ENCODE peak calls at places on chromosomes 13 and 19, in four cellular contexts. Z, H, C and P are unnamed samples.

GRCh38 chr19:2271516-2272103 is 10.4 kb downstream of the PEAK3 start:
- DNase-seq in Z (peak), H (peak), C (no peak), P (peak)

GRCh38 chr13:67369895-67370660 is 139.9 kb upstream of the PCDH9 start:
- DNase-seq in Z (no peak), H (peak), C (peak), P (no peak)

GRCh38 chr13:27791146-27791900 is 960 bp upstream of the GSX1 start:
- DNase-seq in Z (no peak), H (no peak), C (no peak), P (no peak)

GRCh38 chr13:31885994-31886393 is 145.6 kb upstream of the FRY start:
- DNase-seq in Z (peak), H (peak), C (no peak), P (no peak)

GRCh38 chr19:14507704-14508246 is 10.4 kb downstream of the DNAJB1 start:
- DNase-seq in Z (no peak), H (no peak), C (no peak), P (peak)

GRCh38 chr19:11375143-11375948 is 880 bp downstream of the SWSAP1 start:
- DNase-seq in Z (peak), H (no peak), C (no peak), P (no peak)

GRCh38 chr19:18223860-18224524 is 2.2 kb downstream of the PDE4C start:
- DNase-seq in Z (peak), H (no peak), C (no peak), P (no peak)

GRCh38 chr13:110456550-110456949 is 105.0 kb downstream of the RAB20 start:
- DNase-seq in Z (no peak), H (no peak), C (no peak), P (no peak)

GRCh38 chr13:26475176-26476110 is 82.0 kb upstream of the WASF3 start:
- DNase-seq in Z (no peak), H (no peak), C (no peak), P (no peak)

GRCh38 chr19:45717983-45718650 is 12.6 kb downstream of the FBXO46 start:
- DNase-seq in Z (no peak), H (no peak), C (no peak), P (no peak)

GRCh38 chr19:45251452-45252354 is 632 bp downstream of the MARK4 start:
- DNase-seq in Z (peak), H (no peak), C (no peak), P (no peak)

GRCh38 chr19:12047868-12048267 is 4.9 kb downstream of the ZNF878 start:
- DNase-seq in Z (no peak), H (no peak), C (no peak), P (no peak)

GRCh38 chr13:104737713-104738112 is 1671.5 kb upstream of the SLC10A2 start:
- DNase-seq in Z (no peak), H (no peak), C (no peak), P (no peak)

GRCh38 chr13:110430391-110431338 is 123.6 kb downstream of the COL4A2 start:
- DNase-seq in Z (no peak), H (no peak), C (no peak), P (no peak)

GRCh38 chr13:59479629-59480028 is 684.1 kb downstream of the DIAPH3 start:
- DNase-seq in Z (no peak), H (no peak), C (no peak), P (no peak)

GRCh38 chr13:40398060-40398459 is 268.4 kb downstream of the FOXO1 start:
- DNase-seq in Z (no peak), H (no peak), C (no peak), P (no peak)

GRCh38 chr19:1975081-1975480 is 34.1 kb downstream of the CSNK1G2 start:
- DNase-seq in Z (no peak), H (no peak), C (no peak), P (no peak)

GRCh38 chr19:8120636-8121480 is 28.5 kb downstream of the FBN3 start:
- DNase-seq in Z (no peak), H (no peak), C (no peak), P (no peak)

GRCh38 chr19:7528192-7528519 is 5.7 kb downstream of the MCOLN1 start:
- DNase-seq in Z (no peak), H (no peak), C (no peak), P (no peak)

GRCh38 chr13:98293103-98293502 is 116.0 kb upstream of the RNF113B start:
- DNase-seq in Z (no peak), H (no peak), C (no peak), P (no peak)

GRCh38 chr19:38806371-38806770 is 6.4 kb downstream of the LGALS4 start:
- DNase-seq in Z (no peak), H (no peak), C (no peak), P (no peak)

GRCh38 chr19:40144151-40144550 is 47.1 kb upstream of the MAP3K10 start:
- DNase-seq in Z (no peak), H (no peak), C (no peak), P (no peak)

GRCh38 chr13:48585456-48585840 is 52.6 kb upstream of the RCBTB2 start:
- DNase-seq in Z (no peak), H (peak), C (peak), P (no peak)

GRCh38 chr19:55336101-55336500 is 3.6 kb upstream of the KMT5C start:
- DNase-seq in Z (no peak), H (no peak), C (no peak), P (no peak)

GRCh38 chr13:33194820-33195692 is 90.5 kb downstream of the STARD13 start:
- DNase-seq in Z (peak), H (peak), C (no peak), P (peak)

GRCh38 chr13:49063526-49063925 is 87.8 kb downstream of the FNDC3A start:
- DNase-seq in Z (no peak), H (no peak), C (no peak), P (no peak)

GRCh38 chr19:18913466-18913865 is 5.7 kb downstream of the COPE start:
- DNase-seq in Z (no peak), H (no peak), C (no peak), P (no peak)

GRCh38 chr19:38721977-38722773 is 22.1 kb downstream of the CAPN12 start:
- DNase-seq in Z (peak), H (no peak), C (no peak), P (no peak)

GRCh38 chr19:18612772-18613588 is at the start of gene TMEM59L:
- DNase-seq in Z (no peak), H (no peak), C (no peak), P (no peak)

GRCh38 chr13:49256841-49257240 is 9.1 kb downstream of the CDADC1 start:
- DNase-seq in Z (no peak), H (peak), C (no peak), P (no peak)

GRCh38 chr13:52161193-52161646 is 1.8 kb upstream of the NEK3 start:
- DNase-seq in Z (no peak), H (no peak), C (no peak), P (no peak)

GRCh38 chr13:42174344-42175162 is 97.4 kb upstream of the AKAP11 start:
- DNase-seq in Z (no peak), H (no peak), C (peak), P (peak)

GRCh38 chr19:7450243-7451223 is 38.3 kb downstream of the PEX11G start:
- DNase-seq in Z (no peak), H (no peak), C (no peak), P (no peak)

GRCh38 chr13:100156786-100157185 is 67.9 kb downstream of the PCCA start:
- DNase-seq in Z (no peak), H (no peak), C (no peak), P (no peak)

GRCh38 chr19:918481-919156 is 1.5 kb downstream of the KISS1R start:
- DNase-seq in Z (no peak), H (no peak), C (no peak), P (no peak)

GRCh38 chr13:35994131-35994966 is 136.8 kb downstream of the DCLK1 start:
- DNase-seq in Z (peak), H (peak), C (peak), P (peak)

GRCh38 chr19:46614114-46614701 is 10.7 kb downstream of the PTGIR start:
- DNase-seq in Z (peak), H (no peak), C (no peak), P (peak)